ENCODE peak calls at places on chromosome 1, in six cellular contexts. N is LHCN-M2, X is heart right ventricle, A is astrocyte of the cerebellum, G is Daoy, V is dermis microvascular lymphatic vessel endothelial cell. S is an unnamed sample.

GRCh38 chr1:92211166-92211565 is 6.5 kb upstream of the C1orf146 start:
- DNase-seq in X (no peak), G (no peak), N (peak), A (peak), V (no peak), S (no peak)

GRCh38 chr1:11761988-11762406 is at the start of gene C1orf167:
- DNase-seq in V (no peak), X (no peak), N (no peak), G (no peak), A (no peak), S (no peak)

GRCh38 chr1:30758785-30759380 is 1.3 kb upstream of the LAPTM5 start:
- DNase-seq in X (no peak), G (peak), A (no peak), N (peak), V (no peak), S (no peak)

GRCh38 chr1:45148209-45148608 is 58.2 kb downstream of the ZSWIM5 start:
- DNase-seq in X (no peak), N (no peak), G (no peak), V (no peak), A (no peak), S (no peak)

GRCh38 chr1:200880212-200880611 is 7.4 kb downstream of the GPR25 start:
- DNase-seq in A (no peak), N (peak), V (no peak), G (peak), X (no peak), S (no peak)

GRCh38 chr1:15616704-15617172 is 520 bp upstream of the DDI2 start:
- DNase-seq in V (no peak), G (peak), N (no peak), A (no peak), X (no peak), S (no peak)

GRCh38 chr1:159941139-159941866 is 4.1 kb downstream of the IGSF9 start:
- DNase-seq in A (no peak), G (no peak), V (no peak), X (no peak), N (no peak), S (no peak)

GRCh38 chr1:212313616-212314015 is 28.4 kb downstream of the PPP2R5A start:
- DNase-seq in N (peak), V (no peak), G (no peak), X (no peak), A (peak), S (no peak)

GRCh38 chr1:209430107-209430506 is 153.4 kb upstream of the CAMK1G start:
- DNase-seq in X (no peak), N (no peak), A (no peak), V (no peak), G (no peak), S (no peak)